ENCODE peak calls at places on chromosomes 6 and 20, in four cellular contexts. K is small intestine, N is heart left ventricle, E is kidney. Z is an unnamed sample.

GRCh38 chr6:142551145-142551811 is 249.5 kb downstream of the ADGRG6 start:
- DNase-seq in K (no peak), N (no peak), E (peak; percentile 88), Z (no peak)

GRCh38 chr6:161186173-161186769 is 87.6 kb downstream of the AGPAT4 start:
- DNase-seq in K (no peak), N (no peak), E (no peak), Z (peak; percentile 27)

GRCh38 chr6:31299947-31300346 is 28.1 kb upstream of the HLA-C start:
- DNase-seq in K (no peak), N (no peak), E (no peak), Z (no peak)

GRCh38 chr20:43458422-43458924 is 777 bp downstream of the SRSF6 start:
- DNase-seq in K (no peak), N (no peak), E (no peak), Z (no peak)

GRCh38 chr6:12060780-12061619 is 48.9 kb downstream of the HIVEP1 start:
- DNase-seq in K (peak; percentile 66), N (peak; percentile 72), E (peak; percentile 81), Z (peak; percentile 42)

GRCh38 chr6:112196290-112196689 is 58.1 kb downstream of the LAMA4 start:
- DNase-seq in K (no peak), N (no peak), E (no peak), Z (no peak)

GRCh38 chr20:32972181-32973076 is 31.8 kb downstream of the SUN5 start:
- DNase-seq in K (peak; percentile 76), N (no peak), E (peak; percentile 59), Z (peak; percentile 42)

GRCh38 chr20:16061394-16061793 is 511.9 kb downstream of the KIF16B start:
- DNase-seq in K (no peak), N (no peak), E (no peak), Z (no peak)

GRCh38 chr6:10412948-10413849 is 1.7 kb downstream of the TFAP2A start:
- DNase-seq in K (no peak), N (no peak), E (peak; percentile 90), Z (no peak)

GRCh38 chr20:53409177-53409576 is 184.5 kb downstream of the ZNF217 start:
- DNase-seq in K (no peak), N (no peak), E (no peak), Z (no peak)

GRCh38 chr6:8246403-8246802 is 144.1 kb upstream of the EEF1E1 start:
- DNase-seq in K (no peak), N (no peak), E (no peak), Z (no peak)

GRCh38 chr20:19552896-19553180 is 205.2 kb upstream of the RIN2 start:
- DNase-seq in K (no peak), N (no peak), E (no peak), Z (no peak)
- H3K27ac ChIP-seq in K (no peak overlapping the region), N (no peak overlapping the region), E (peak overlapping the region; percentile 45), Z (no peak overlapping the region)

DNA sequence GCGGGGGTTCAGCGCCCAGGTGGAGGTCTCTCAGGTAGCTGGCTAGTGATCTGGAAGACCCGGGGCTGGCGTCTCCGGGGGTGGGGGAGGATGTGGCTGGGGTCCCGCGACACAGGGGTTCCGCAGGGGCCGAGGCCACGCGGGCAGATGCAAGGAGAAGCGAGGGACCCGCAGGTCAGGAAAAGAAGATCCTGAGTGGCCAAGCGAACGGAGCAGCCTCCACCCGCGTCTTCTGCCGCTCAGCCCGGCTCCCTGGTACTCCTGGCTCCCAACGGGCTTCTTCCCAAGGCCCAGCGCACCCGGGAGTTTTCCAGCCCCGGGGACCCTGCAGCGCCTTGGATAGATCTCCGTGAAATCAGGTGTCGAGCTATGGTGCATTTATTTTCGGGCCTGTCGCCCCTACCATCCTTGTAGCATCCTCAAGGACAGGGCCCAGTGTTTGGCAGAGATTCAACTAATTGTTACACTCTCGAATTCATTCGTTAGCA is 674 bp upstream of the CHD6 start:
- DNase-seq in K (peak; percentile 25), N (no peak), E (no peak), Z (no peak)
- H3K27ac ChIP-seq in K (no peak overlapping the region), N (peak overlapping the region; percentile 63), E (no peak overlapping the region), Z (no peak overlapping the region)

GRCh38 chr20:19887566-19888268 is 129.4 kb upstream of the NAA20 start:
- DNase-seq in K (peak; percentile 79), N (no peak), E (no peak), Z (no peak)
- H3K27ac ChIP-seq in K (peak overlapping the region; percentile 98), N (peak overlapping the region; percentile 92), E (peak overlapping the region; percentile 93), Z (peak overlapping the region; percentile 96)

GRCh38 chr6:16764188-16764950 is 3.1 kb upstream of the ATXN1 start:
- DNase-seq in K (no peak), N (no peak), E (no peak), Z (no peak)
- H3K27ac ChIP-seq in K (no peak overlapping the region), N (no peak overlapping the region), E (no peak overlapping the region), Z (no peak overlapping the region)

GRCh38 chr20:50138120-50138478 is 15.4 kb downstream of the PEDS1 start:
- DNase-seq in K (no peak), N (no peak), E (no peak), Z (no peak)

GRCh38 chr20:50140339-50140859 is 13.1 kb downstream of the PEDS1 start:
- DNase-seq in K (no peak), N (no peak), E (no peak), Z (no peak)

GRCh38 chr20:50133474-50134217 is 19.9 kb downstream of the PEDS1 start:
- DNase-seq in K (peak; percentile 42), N (no peak), E (no peak), Z (no peak)

GRCh38 chr20:50138479-50139393 is 14.8 kb downstream of the PEDS1 start:
- DNase-seq in K (peak; percentile 75), N (no peak), E (no peak), Z (no peak)

DNA sequence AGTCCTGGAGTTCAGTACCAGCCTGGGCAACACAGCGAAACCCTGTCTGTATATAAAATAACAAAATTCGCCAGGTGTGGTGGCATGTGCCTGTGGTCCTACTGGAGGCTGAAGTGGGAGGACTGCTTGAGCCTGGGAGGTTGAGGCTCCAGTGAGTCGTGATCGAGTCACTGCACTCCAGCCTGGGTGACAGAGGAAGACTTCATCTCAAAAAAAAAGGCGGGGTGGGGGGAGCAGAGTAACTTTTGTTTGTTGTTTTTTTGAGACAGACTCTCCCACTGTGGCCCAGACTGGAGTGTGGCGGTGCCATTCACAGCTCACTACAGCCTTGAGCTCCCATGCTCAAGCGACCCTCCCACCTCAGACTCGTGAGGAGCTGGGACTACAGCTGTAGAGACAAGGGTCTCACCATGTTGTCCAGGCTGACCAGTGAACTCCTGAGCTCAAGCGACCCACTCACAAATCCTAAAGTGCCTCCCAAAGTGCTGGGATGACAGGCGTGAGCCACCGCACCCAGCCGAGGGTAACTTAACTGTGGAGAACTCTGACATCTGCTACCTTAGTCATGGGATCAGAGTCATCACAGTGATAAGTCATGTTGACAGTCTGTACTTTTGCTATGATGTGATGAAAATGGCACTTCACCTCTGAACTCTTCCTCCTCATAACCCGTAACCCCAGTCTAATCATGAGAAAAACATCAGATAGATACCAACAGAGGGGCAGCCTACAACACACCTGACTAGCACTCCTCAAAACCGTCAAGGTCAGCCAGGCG is 16.5 kb downstream of the PEDS1 start:
- DNase-seq in K (peak; percentile 30), N (no peak), E (no peak), Z (no peak)
- H3K27ac ChIP-seq in K (no peak overlapping the region), N (peak overlapping the region; percentile 11), E (no peak overlapping the region), Z (no peak overlapping the region)

GRCh38 chr20:34180460-34181108 is 60.6 kb upstream of the ASIP start:
- DNase-seq in K (no peak), N (no peak), E (peak; percentile 72), Z (no peak)
- H3K27ac ChIP-seq in K (no peak overlapping the region), N (no peak overlapping the region), E (no peak overlapping the region), Z (no peak overlapping the region)

Z was measured in colonic mucosa.